ENCODE peak calls at places on chromosomes 1 and 21, in eight cellular contexts. One of them, this sample, is unnamed.
A peak's percentile ranks its signal among the peaks of the same experiment; 100 is the strongest.

GRCh38 chr1:40064797-40065492 is 24.4 kb downstream of the CAP1 start:
- DNase-seq in ecto neural progenitor cell: no peak
- DNase-seq in NCI-H1694: no peak
- DNase-seq in NCI-H146: no peak
- DNase-seq in stimulated activated CD4-positive, alpha-beta T cell treated with anti-CD3 and anti-CD28 coated beads, Interleukin-1b, Interleukin-23, amount 100 ng/mL, for 4 hours: no peak
- DNase-seq in HFF-Myc: no peak
- DNase-seq in T-cell: no peak
- DNase-seq in neural crest cell: no peak
- DNase-seq in this sample: no peak

GRCh38 chr1:202311880-202312635 is 29.7 kb downstream of the UBE2T start:
- DNase-seq in NCI-H1694: no peak
- DNase-seq in neural crest cell: no peak
- DNase-seq in T-cell: no peak
- DNase-seq in ecto neural progenitor cell: no peak
- DNase-seq in stimulated activated CD4-positive, alpha-beta T cell treated with anti-CD3 and anti-CD28 coated beads, Interleukin-1b, Interleukin-23, amount 100 ng/mL, for 4 hours: no peak
- DNase-seq in HFF-Myc: no peak
- DNase-seq in NCI-H146: no peak
- DNase-seq in this sample: no peak

GRCh38 chr1:32448773-32449456 is 16.0 kb upstream of the ZBTB8B start:
- DNase-seq in stimulated activated CD4-positive, alpha-beta T cell treated with anti-CD3 and anti-CD28 coated beads, Interleukin-1b, Interleukin-23, amount 100 ng/mL, for 4 hours: no peak
- DNase-seq in neural crest cell: peak; percentile 77
- DNase-seq in T-cell: no peak
- DNase-seq in NCI-H1694: no peak
- DNase-seq in HFF-Myc: no peak
- DNase-seq in NCI-H146: no peak
- DNase-seq in ecto neural progenitor cell: no peak
- DNase-seq in this sample: no peak

GRCh38 chr21:45820171-45821091 is 161.1 kb upstream of the COL6A1 start:
- DNase-seq in T-cell: peak; percentile 80
- DNase-seq in HFF-Myc: peak; percentile 77
- DNase-seq in stimulated activated CD4-positive, alpha-beta T cell treated with anti-CD3 and anti-CD28 coated beads, Interleukin-1b, Interleukin-23, amount 100 ng/mL, for 4 hours: peak; percentile 80
- DNase-seq in neural crest cell: peak; percentile 80
- DNase-seq in ecto neural progenitor cell: peak; percentile 90
- DNase-seq in NCI-H1694: peak; percentile 49
- DNase-seq in NCI-H146: peak; percentile 58
- DNase-seq in this sample: peak; percentile 80

GRCh38 chr1:69739181-69739580 is 171.5 kb downstream of the LRRC7 start:
- DNase-seq in NCI-H146: no peak
- DNase-seq in ecto neural progenitor cell: no peak
- DNase-seq in T-cell: no peak
- DNase-seq in neural crest cell: no peak
- DNase-seq in HFF-Myc: no peak
- DNase-seq in NCI-H1694: no peak
- DNase-seq in stimulated activated CD4-positive, alpha-beta T cell treated with anti-CD3 and anti-CD28 coated beads, Interleukin-1b, Interleukin-23, amount 100 ng/mL, for 4 hours: no peak
- DNase-seq in this sample: no peak

GRCh38 chr1:222464841-222465210 is 83.1 kb downstream of the HHIPL2 start:
- DNase-seq in stimulated activated CD4-positive, alpha-beta T cell treated with anti-CD3 and anti-CD28 coated beads, Interleukin-1b, Interleukin-23, amount 100 ng/mL, for 4 hours: peak; percentile 69
- DNase-seq in NCI-H1694: peak; percentile 93
- DNase-seq in ecto neural progenitor cell: peak; percentile 61
- DNase-seq in neural crest cell: peak; percentile 46
- DNase-seq in T-cell: peak; percentile 70
- DNase-seq in HFF-Myc: peak; percentile 43
- DNase-seq in NCI-H146: peak; percentile 71
- DNase-seq in this sample: peak; percentile 61

GRCh38 chr1:6157132-6157527 is 23.0 kb downstream of the CHD5 start:
- DNase-seq in HFF-Myc: no peak
- DNase-seq in T-cell: no peak
- DNase-seq in stimulated activated CD4-positive, alpha-beta T cell treated with anti-CD3 and anti-CD28 coated beads, Interleukin-1b, Interleukin-23, amount 100 ng/mL, for 4 hours: no peak
- DNase-seq in NCI-H146: no peak
- DNase-seq in ecto neural progenitor cell: no peak
- DNase-seq in NCI-H1694: no peak
- DNase-seq in neural crest cell: no peak
- DNase-seq in this sample: no peak

GRCh38 chr1:114075546-114076249 is 78.0 kb downstream of the SYT6 start:
- DNase-seq in ecto neural progenitor cell: no peak
- DNase-seq in NCI-H1694: no peak
- DNase-seq in NCI-H146: no peak
- DNase-seq in HFF-Myc: no peak
- DNase-seq in stimulated activated CD4-positive, alpha-beta T cell treated with anti-CD3 and anti-CD28 coated beads, Interleukin-1b, Interleukin-23, amount 100 ng/mL, for 4 hours: no peak
- DNase-seq in neural crest cell: no peak
- DNase-seq in T-cell: no peak
- DNase-seq in this sample: no peak

GRCh38 chr1:25610822-25611630 is 5.6 kb upstream of the MAN1C1 start:
- DNase-seq in ecto neural progenitor cell: no peak
- DNase-seq in NCI-H146: peak; percentile 5
- DNase-seq in neural crest cell: no peak
- DNase-seq in NCI-H1694: no peak
- DNase-seq in T-cell: no peak
- DNase-seq in stimulated activated CD4-positive, alpha-beta T cell treated with anti-CD3 and anti-CD28 coated beads, Interleukin-1b, Interleukin-23, amount 100 ng/mL, for 4 hours: no peak
- DNase-seq in HFF-Myc: no peak
- DNase-seq in this sample: no peak

GRCh38 chr21:36425286-36425685 is 40.1 kb downstream of the CHAF1B start:
- DNase-seq in NCI-H1694: no peak
- DNase-seq in HFF-Myc: no peak
- DNase-seq in T-cell: no peak
- DNase-seq in ecto neural progenitor cell: no peak
- DNase-seq in stimulated activated CD4-positive, alpha-beta T cell treated with anti-CD3 and anti-CD28 coated beads, Interleukin-1b, Interleukin-23, amount 100 ng/mL, for 4 hours: no peak
- DNase-seq in neural crest cell: no peak
- DNase-seq in NCI-H146: no peak
- DNase-seq in this sample: no peak